ENCODE peak calls at places on chromosomes 7 and 10, in five cellular contexts. One of them, this sample, is unnamed. For H3K9me3, the result is how much of the 10 kb centered on the place peaks cover.

GRCh38 chr7:92461027-92462003 is 14.0 kb downstream of the GATAD1 start:
- DNase-seq in astrocyte: peak
- DNase-seq in heart left ventricle: no peak
- DNase-seq in AG04450: no peak
- DNase-seq in cardiac muscle cell: peak
- DNase-seq in this sample: no peak

GRCh38 chr7:16850772-16851466 is 30.9 kb downstream of the AGR3 start:
- DNase-seq in astrocyte: no peak
- DNase-seq in heart left ventricle: peak
- DNase-seq in AG04450: no peak
- DNase-seq in cardiac muscle cell: no peak
- DNase-seq in this sample: no peak

GRCh38 chr7:99447943-99448342 is 9.2 kb downstream of the CPSF4 start:
- DNase-seq in astrocyte: no peak
- DNase-seq in heart left ventricle: no peak
- DNase-seq in AG04450: no peak
- DNase-seq in cardiac muscle cell: no peak
- DNase-seq in this sample: no peak

GRCh38 chr10:69734797-69735468 is 66.8 kb upstream of the COL13A1 start:
- DNase-seq in astrocyte: peak
- DNase-seq in heart left ventricle: no peak
- DNase-seq in AG04450: no peak
- DNase-seq in cardiac muscle cell: no peak
- DNase-seq in this sample: no peak

GRCh38 chr7:2520808-2521146 is 1.2 kb downstream of the LFNG start:
- DNase-seq in astrocyte: no peak
- DNase-seq in heart left ventricle: no peak
- DNase-seq in AG04450: no peak
- DNase-seq in cardiac muscle cell: no peak
- DNase-seq in this sample: no peak

GRCh38 chr10:123375097-123375496 is 220.9 kb downstream of the BUB3 start:
- DNase-seq in astrocyte: no peak
- DNase-seq in heart left ventricle: no peak
- DNase-seq in AG04450: no peak
- DNase-seq in cardiac muscle cell: no peak
- DNase-seq in this sample: no peak

GRCh38 chr10:62059424-62059913 is 158.0 kb downstream of the ARID5B start:
- DNase-seq in astrocyte: no peak
- DNase-seq in heart left ventricle: no peak
- DNase-seq in AG04450: no peak
- DNase-seq in cardiac muscle cell: no peak
- DNase-seq in this sample: no peak

GRCh38 chr7:92973964-92974363 is 137.6 kb upstream of the CDK6 start:
- DNase-seq in astrocyte: peak
- DNase-seq in heart left ventricle: no peak
- DNase-seq in AG04450: no peak
- DNase-seq in cardiac muscle cell: no peak
- DNase-seq in this sample: no peak

GRCh38 chr7:44565097-44565794 is 8.5 kb downstream of the DDX56 start:
- DNase-seq in astrocyte: no peak
- DNase-seq in heart left ventricle: peak
- DNase-seq in AG04450: no peak
- DNase-seq in cardiac muscle cell: peak
- DNase-seq in this sample: peak

GRCh38 chr7:38195804-38196595 is 18.0 kb downstream of the STARD3NL start:
- DNase-seq in astrocyte: peak
- DNase-seq in heart left ventricle: no peak
- DNase-seq in AG04450: no peak
- DNase-seq in cardiac muscle cell: no peak
- DNase-seq in this sample: no peak

GRCh38 chr7:140463111-140463510 is 16.2 kb downstream of the MKRN1 start:
- DNase-seq in astrocyte: no peak
- DNase-seq in heart left ventricle: no peak
- DNase-seq in AG04450: no peak
- DNase-seq in cardiac muscle cell: no peak
- DNase-seq in this sample: no peak

GRCh38 chr7:28903779-28904538 is 54.2 kb downstream of the TRIL start:
- DNase-seq in astrocyte: no peak
- DNase-seq in heart left ventricle: no peak
- DNase-seq in AG04450: no peak
- DNase-seq in cardiac muscle cell: no peak
- DNase-seq in this sample: no peak

GRCh38 chr7:157514746-157515145 is 177.9 kb downstream of the DNAJB6 start:
- DNase-seq in astrocyte: no peak
- DNase-seq in heart left ventricle: no peak
- DNase-seq in AG04450: no peak
- DNase-seq in cardiac muscle cell: no peak
- DNase-seq in this sample: no peak

GRCh38 chr7:106289848-106290247 is 5.1 kb upstream of the NAMPT start:
- DNase-seq in astrocyte: peak
- DNase-seq in heart left ventricle: no peak
- DNase-seq in AG04450: no peak
- DNase-seq in cardiac muscle cell: no peak
- DNase-seq in this sample: no peak

GRCh38 chr7:151060416-151061234 is 1.2 kb downstream of the SLC4A2 start:
- DNase-seq in astrocyte: no peak
- DNase-seq in heart left ventricle: no peak
- DNase-seq in AG04450: no peak
- DNase-seq in cardiac muscle cell: no peak
- DNase-seq in this sample: no peak

GRCh38 chr10:73953665-73954064 is 42.7 kb downstream of the PLAU start:
- DNase-seq in astrocyte: peak
- DNase-seq in heart left ventricle: no peak
- DNase-seq in AG04450: no peak
- DNase-seq in cardiac muscle cell: no peak
- DNase-seq in this sample: no peak

GRCh38 chr7:158997471-158997870 is 141.1 kb downstream of the DYNC2I1 start:
- DNase-seq in astrocyte: no peak
- DNase-seq in heart left ventricle: no peak
- DNase-seq in AG04450: no peak
- DNase-seq in cardiac muscle cell: no peak
- DNase-seq in this sample: no peak

GRCh38 chr10:80296942-80297341 is 7.5 kb upstream of the MAT1A start:
- DNase-seq in astrocyte: no peak
- DNase-seq in heart left ventricle: no peak
- DNase-seq in AG04450: no peak
- DNase-seq in cardiac muscle cell: no peak
- DNase-seq in this sample: no peak
- H3K9me3 ChIP-seq in astrocyte: under half
- H3K9me3 ChIP-seq in heart left ventricle: under half
- H3K9me3 ChIP-seq in AG04450: under half
- H3K9me3 ChIP-seq in cardiac muscle cell: under half
- H3K9me3 ChIP-seq in this sample: under half

GRCh38 chr7:39682042-39682441 is 58.7 kb downstream of the RALA start:
- DNase-seq in astrocyte: no peak
- DNase-seq in heart left ventricle: no peak
- DNase-seq in AG04450: no peak
- DNase-seq in cardiac muscle cell: no peak
- DNase-seq in this sample: no peak

GRCh38 chr7:39691821-39692220 is 68.4 kb downstream of the RALA start:
- DNase-seq in astrocyte: peak
- DNase-seq in heart left ventricle: no peak
- DNase-seq in AG04450: no peak
- DNase-seq in cardiac muscle cell: no peak
- DNase-seq in this sample: no peak

GRCh38 chr7:39688611-39689485 is 65.5 kb downstream of the RALA start:
- DNase-seq in astrocyte: peak
- DNase-seq in heart left ventricle: no peak
- DNase-seq in AG04450: no peak
- DNase-seq in cardiac muscle cell: no peak
- DNase-seq in this sample: no peak

GRCh38 chr7:39683216-39683845 is 60.0 kb downstream of the RALA start:
- DNase-seq in astrocyte: peak
- DNase-seq in heart left ventricle: no peak
- DNase-seq in AG04450: no peak
- DNase-seq in cardiac muscle cell: no peak
- DNase-seq in this sample: no peak

DNA sequence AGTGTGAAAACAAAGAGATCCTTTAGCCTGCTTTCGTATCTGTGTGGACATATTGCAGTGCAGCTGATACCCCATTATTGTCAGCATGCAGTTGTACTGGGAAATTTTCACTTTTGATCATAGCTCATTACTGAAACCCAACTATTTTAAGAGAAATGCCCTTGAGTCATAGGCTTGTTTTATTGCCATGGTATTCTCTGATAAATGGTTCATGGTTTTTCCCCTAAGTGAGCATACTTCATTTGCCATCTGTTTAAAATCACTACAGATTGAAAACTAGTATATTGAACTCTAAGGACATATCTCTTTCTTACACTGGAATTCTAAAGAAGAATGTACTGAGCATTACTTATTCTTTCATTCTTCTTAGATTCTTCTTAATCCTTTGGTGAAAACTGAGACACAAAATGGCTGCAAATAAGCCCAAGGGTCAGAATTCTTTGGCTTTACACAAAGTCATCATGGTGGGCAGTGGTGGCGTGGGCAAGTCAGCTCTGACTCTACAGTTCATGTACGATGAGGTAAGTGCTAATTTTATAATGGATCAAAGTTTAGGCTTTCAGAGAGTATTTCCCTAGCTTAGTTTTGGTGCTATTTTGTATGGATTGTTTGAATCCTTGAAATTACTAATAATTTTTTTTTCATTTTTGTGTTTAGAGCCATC is 63.0 kb downstream of the RALA start:
- DNase-seq in astrocyte: peak
- DNase-seq in heart left ventricle: no peak
- DNase-seq in AG04450: no peak
- DNase-seq in cardiac muscle cell: no peak
- DNase-seq in this sample: no peak
- H3K9me3 ChIP-seq in astrocyte: under half
- H3K9me3 ChIP-seq in heart left ventricle: under half
- H3K9me3 ChIP-seq in AG04450: under half
- H3K9me3 ChIP-seq in cardiac muscle cell: under half
- H3K9me3 ChIP-seq in this sample: under half

DNA sequence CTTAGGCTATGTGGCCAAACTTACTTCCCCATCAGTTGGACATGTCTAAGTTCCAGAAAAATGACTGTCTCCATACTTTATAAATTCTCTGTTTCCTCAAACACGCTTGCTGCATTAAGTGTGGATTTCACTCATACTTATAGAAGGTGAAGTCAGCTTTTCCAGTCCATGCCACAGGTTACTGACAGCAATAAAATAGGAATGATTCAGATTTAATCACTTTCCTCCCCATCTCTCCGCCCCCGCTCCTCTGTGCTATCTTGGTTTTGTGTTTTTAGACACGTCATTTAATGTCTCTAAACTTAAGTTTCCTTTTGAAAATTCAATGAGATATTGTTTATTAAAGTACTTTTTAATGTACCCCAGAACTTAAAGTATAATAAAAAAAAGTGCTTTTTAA is 1097.9 kb upstream of the C7orf33 start:
- DNase-seq in astrocyte: peak
- DNase-seq in heart left ventricle: no peak
- DNase-seq in AG04450: no peak
- DNase-seq in cardiac muscle cell: no peak
- DNase-seq in this sample: no peak
- H3K9me3 ChIP-seq in astrocyte: under half
- H3K9me3 ChIP-seq in heart left ventricle: under half
- H3K9me3 ChIP-seq in AG04450: under half
- H3K9me3 ChIP-seq in cardiac muscle cell: under half
- H3K9me3 ChIP-seq in this sample: under half

GRCh38 chr7:138563808-138564207 is 103.7 kb downstream of the TRIM24 start:
- DNase-seq in astrocyte: no peak
- DNase-seq in heart left ventricle: no peak
- DNase-seq in AG04450: no peak
- DNase-seq in cardiac muscle cell: no peak
- DNase-seq in this sample: no peak
- H3K9me3 ChIP-seq in astrocyte: under half
- H3K9me3 ChIP-seq in heart left ventricle: under half
- H3K9me3 ChIP-seq in AG04450: under half
- H3K9me3 ChIP-seq in cardiac muscle cell: under half
- H3K9me3 ChIP-seq in this sample: under half

GRCh38 chr7:65409363-65409762 is 35.7 kb downstream of the ZNF92 start:
- DNase-seq in astrocyte: no peak
- DNase-seq in heart left ventricle: no peak
- DNase-seq in AG04450: no peak
- DNase-seq in cardiac muscle cell: no peak
- DNase-seq in this sample: no peak
- H3K9me3 ChIP-seq in astrocyte: under half
- H3K9me3 ChIP-seq in heart left ventricle: under half
- H3K9me3 ChIP-seq in AG04450: under half
- H3K9me3 ChIP-seq in cardiac muscle cell: under half
- H3K9me3 ChIP-seq in this sample: under half

This sample was measured in T-helper 17 cell.